ENCODE peak calls at places on chromosomes 3 and 15, in nine cellular contexts. I is choroid plexus epithelial cell; U is cardiac muscle cell; Q is cardiac fibroblast; K is endodermal cell; L is CD4-positive, alpha-beta T cell; F is psoas muscle; N is body of pancreas; E is tibial artery. Y is an unnamed sample.

GRCh38 chr3:146625117-146625775 is 20.1 kb upstream of the PLSCR5 start:
- DNase-seq in I (peak), U (peak), Q (peak), K (no peak), L (no peak), F (no peak), N (no peak), E (no peak), Y (no peak)

GRCh38 chr3:148459931-148460513 is 237.7 kb upstream of the AGTR1 start:
- DNase-seq in I (peak), U (peak), Q (peak), K (no peak), L (no peak), F (no peak), N (no peak), E (no peak), Y (no peak)

GRCh38 chr15:68546318-68546717 is 32.5 kb upstream of the CORO2B start:
- DNase-seq in I (no peak), U (no peak), Q (no peak), K (peak), L (no peak), F (no peak), N (no peak), E (no peak), Y (no peak)

GRCh38 chr3:20401253-20401652 is 215.2 kb upstream of the SGO1 start:
- DNase-seq in I (peak), U (peak), Q (peak), K (no peak), L (no peak), F (no peak), N (no peak), E (no peak), Y (no peak)

GRCh38 chr3:3154879-3155610 is 24.4 kb downstream of the CRBN start:
- DNase-seq in I (no peak), U (no peak), Q (no peak), K (no peak), L (no peak), F (no peak), N (no peak), E (no peak), Y (no peak)

GRCh38 chr15:77034620-77035467 is 36.1 kb downstream of the TSPAN3 start:
- DNase-seq in I (peak), U (no peak), Q (no peak), K (peak), L (peak), F (peak), N (peak), E (peak), Y (peak)

GRCh38 chr3:114120211-114120610 is 58.6 kb downstream of the DRD3 start:
- DNase-seq in I (no peak), U (no peak), Q (no peak), K (no peak), L (no peak), F (no peak), N (no peak), E (no peak), Y (no peak)

GRCh38 chr3:187841552-187841951 is 96.3 kb upstream of the BCL6 start:
- DNase-seq in I (no peak), U (peak), Q (no peak), K (no peak), L (no peak), F (no peak), N (no peak), E (no peak), Y (no peak)

GRCh38 chr15:37134699-37135131 is 34.4 kb upstream of the MEIS2 start:
- DNase-seq in I (peak), U (peak), Q (peak), K (no peak), L (no peak), F (no peak), N (peak), E (no peak), Y (no peak)

GRCh38 chr3:11535207-11535960 is 108.3 kb downstream of the VGLL4 start:
- DNase-seq in I (no peak), U (no peak), Q (no peak), K (peak), L (no peak), F (no peak), N (no peak), E (no peak), Y (no peak)

GRCh38 chr3:53503185-53503584 is 8.8 kb downstream of the CACNA1D start:
- DNase-seq in I (no peak), U (no peak), Q (no peak), K (no peak), L (no peak), F (no peak), N (no peak), E (no peak), Y (no peak)

GRCh38 chr3:15205482-15205933 is 538 bp upstream of the CAPN7 start:
- DNase-seq in I (no peak), U (no peak), Q (no peak), K (no peak), L (no peak), F (no peak), N (no peak), E (no peak), Y (no peak)

GRCh38 chr15:74962671-74963070 is 6.1 kb upstream of the RPP25 start:
- DNase-seq in I (no peak), U (no peak), Q (no peak), K (no peak), L (no peak), F (no peak), N (no peak), E (no peak), Y (no peak)

GRCh38 chr15:93706881-93707280 is 524.5 kb upstream of the MCTP2 start:
- DNase-seq in I (no peak), U (no peak), Q (no peak), K (no peak), L (no peak), F (no peak), N (no peak), E (no peak), Y (no peak)

GRCh38 chr3:130093741-130094391 is 12.2 kb downstream of the ALG1L2 start:
- DNase-seq in I (no peak), U (no peak), Q (no peak), K (peak), L (no peak), F (no peak), N (no peak), E (no peak), Y (no peak)

GRCh38 chr3:115615001-115615447 is 8.3 kb upstream of the GAP43 start:
- DNase-seq in I (peak), U (peak), Q (peak), K (peak), L (no peak), F (no peak), N (no peak), E (no peak), Y (no peak)

GRCh38 chr15:86139828-86140227 is 60.2 kb downstream of the AGBL1 start:
- DNase-seq in I (no peak), U (no peak), Q (no peak), K (peak), L (peak), F (no peak), N (no peak), E (no peak), Y (peak)

GRCh38 chr15:25481208-25481862 is 42.5 kb upstream of the UBE3A start:
- DNase-seq in I (no peak), U (no peak), Q (no peak), K (peak), L (no peak), F (no peak), N (peak), E (no peak), Y (peak)

GRCh38 chr3:122021811-122022401 is at the start of gene ILDR1:
- DNase-seq in I (no peak), U (no peak), Q (no peak), K (peak), L (no peak), F (no peak), N (peak), E (no peak), Y (no peak)

GRCh38 chr15:38668433-38669159 is 104.0 kb upstream of the RASGRP1 start:
- DNase-seq in I (no peak), U (no peak), Q (no peak), K (peak), L (no peak), F (no peak), N (no peak), E (no peak), Y (no peak)

GRCh38 chr15:54884312-54884711 is 312.4 kb downstream of the RSL24D1 start:
- DNase-seq in I (no peak), U (no peak), Q (no peak), K (no peak), L (no peak), F (no peak), N (no peak), E (no peak), Y (no peak)

GRCh38 chr3:53708001-53708621 is 138.1 kb downstream of the CHDH start:
- DNase-seq in I (no peak), U (no peak), Q (no peak), K (peak), L (no peak), F (no peak), N (no peak), E (no peak), Y (no peak)

GRCh38 chr3:100603449-100603848 is 6.0 kb upstream of the ADGRG7 start:
- DNase-seq in I (peak), U (peak), Q (peak), K (peak), L (no peak), F (no peak), N (peak), E (no peak), Y (no peak)
- TF ChIP-seq CTCF in I (peak), U (peak), Q (peak), K (peak), L (no peak), F (peak), N (peak), E (no peak), Y (no peak)

DNA sequence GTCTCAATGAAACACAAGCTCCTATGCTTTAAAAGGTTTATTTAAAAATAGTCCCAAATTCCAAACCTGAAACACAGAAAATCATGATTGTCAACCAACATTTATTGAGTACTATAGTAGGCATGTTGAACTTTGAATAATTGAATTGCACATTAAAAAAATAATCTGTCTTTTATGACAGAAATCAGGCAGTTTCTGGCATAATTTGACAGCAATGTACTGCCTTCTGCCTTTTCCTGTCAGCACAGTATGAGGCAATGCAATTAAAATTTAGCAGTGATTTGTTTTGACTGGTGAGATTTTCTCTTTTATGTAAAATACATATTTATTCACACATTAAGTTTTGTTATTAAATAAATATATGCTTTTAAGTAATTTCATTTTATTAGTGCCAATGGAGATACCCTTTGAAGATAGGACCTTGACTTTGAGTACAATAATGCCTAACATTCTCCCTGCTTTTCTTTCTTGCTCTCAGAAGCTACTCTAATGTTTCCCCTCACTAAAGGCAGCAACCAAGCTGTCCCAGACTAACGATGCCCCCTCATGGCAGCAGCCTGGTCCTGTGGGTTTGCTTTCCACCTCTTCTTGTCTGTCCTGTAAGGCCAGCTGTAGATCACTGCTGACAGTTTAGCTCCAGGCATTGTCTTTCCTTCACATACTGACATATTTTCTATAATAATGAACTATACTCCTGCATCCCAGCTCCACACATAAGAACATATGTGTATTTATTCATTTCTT is 346.7 kb downstream of the IL20RB start:
- DNase-seq in I (no peak), U (no peak), Q (no peak), K (peak), L (no peak), F (no peak), N (no peak), E (no peak), Y (peak)
- TF ChIP-seq CTCF in I (no peak), U (no peak), Q (no peak), K (peak), L (no peak), F (no peak), N (no peak), E (no peak), Y (no peak)

DNA sequence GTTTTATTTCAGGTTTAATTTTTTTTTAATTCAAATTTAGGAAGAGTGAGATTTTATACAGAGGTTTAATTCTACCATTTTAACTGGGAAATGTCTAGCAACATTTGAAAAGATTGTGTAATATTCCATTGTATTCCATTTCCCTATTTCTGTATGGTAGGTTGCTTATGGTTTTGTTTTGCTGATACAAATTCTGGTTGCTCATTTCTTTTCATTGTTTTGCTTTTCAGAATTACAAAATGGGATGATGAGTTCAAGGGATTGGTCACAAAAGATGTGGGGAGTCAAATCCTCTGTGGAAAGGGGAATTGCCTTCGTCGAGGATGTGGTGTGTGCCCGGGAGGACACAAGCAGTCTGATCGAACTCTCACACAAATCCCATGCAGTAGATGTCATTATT is 18.3 kb downstream of the SLCO3A1 start:
- DNase-seq in I (no peak), U (no peak), Q (peak), K (no peak), L (no peak), F (no peak), N (no peak), E (no peak), Y (no peak)
- TF ChIP-seq CTCF in I (no peak), U (no peak), Q (no peak), K (no peak), L (no peak), F (no peak), N (no peak), E (no peak), Y (no peak)

DNA sequence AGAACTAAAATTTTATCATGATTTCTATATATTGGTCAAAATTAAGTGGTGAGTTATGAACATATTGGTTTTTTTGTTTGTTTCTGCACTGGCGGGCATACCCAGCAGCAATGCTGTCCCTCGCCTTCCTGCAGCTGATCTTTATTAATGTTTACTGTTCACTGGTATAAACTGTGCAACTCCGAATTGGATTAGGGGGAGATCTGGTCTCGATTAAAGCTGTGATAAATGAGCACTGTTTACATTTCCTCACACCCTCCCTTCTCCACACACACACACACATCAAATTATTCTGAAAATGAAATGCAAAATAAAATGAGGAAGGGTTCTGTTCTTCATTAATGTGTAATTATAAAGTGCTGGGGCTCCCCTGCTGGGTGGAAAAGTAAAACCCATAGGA is 48.5 kb upstream of the DAZL start:
- DNase-seq in I (no peak), U (no peak), Q (no peak), K (no peak), L (no peak), F (no peak), N (no peak), E (no peak), Y (no peak)
- TF ChIP-seq CTCF in I (no peak), U (no peak), Q (no peak), K (no peak), L (no peak), F (no peak), N (no peak), E (no peak), Y (no peak)

GRCh38 chr3:58217209-58217811 is 6.5 kb upstream of the DNASE1L3 start:
- DNase-seq in I (peak), U (peak), Q (peak), K (peak), L (peak), F (peak), N (peak), E (peak), Y (peak)

GRCh38 chr3:58216496-58217197 is 5.9 kb upstream of the DNASE1L3 start:
- DNase-seq in I (no peak), U (no peak), Q (no peak), K (no peak), L (no peak), F (no peak), N (no peak), E (no peak), Y (no peak)

GRCh38 chr3:58210761-58211477 is at the start of gene DNASE1L3:
- DNase-seq in I (peak), U (peak), Q (no peak), K (peak), L (no peak), F (no peak), N (no peak), E (no peak), Y (no peak)

GRCh38 chr3:58215317-58216025 is 4.7 kb upstream of the DNASE1L3 start:
- DNase-seq in I (no peak), U (no peak), Q (no peak), K (no peak), L (no peak), F (no peak), N (no peak), E (no peak), Y (no peak)

DNA sequence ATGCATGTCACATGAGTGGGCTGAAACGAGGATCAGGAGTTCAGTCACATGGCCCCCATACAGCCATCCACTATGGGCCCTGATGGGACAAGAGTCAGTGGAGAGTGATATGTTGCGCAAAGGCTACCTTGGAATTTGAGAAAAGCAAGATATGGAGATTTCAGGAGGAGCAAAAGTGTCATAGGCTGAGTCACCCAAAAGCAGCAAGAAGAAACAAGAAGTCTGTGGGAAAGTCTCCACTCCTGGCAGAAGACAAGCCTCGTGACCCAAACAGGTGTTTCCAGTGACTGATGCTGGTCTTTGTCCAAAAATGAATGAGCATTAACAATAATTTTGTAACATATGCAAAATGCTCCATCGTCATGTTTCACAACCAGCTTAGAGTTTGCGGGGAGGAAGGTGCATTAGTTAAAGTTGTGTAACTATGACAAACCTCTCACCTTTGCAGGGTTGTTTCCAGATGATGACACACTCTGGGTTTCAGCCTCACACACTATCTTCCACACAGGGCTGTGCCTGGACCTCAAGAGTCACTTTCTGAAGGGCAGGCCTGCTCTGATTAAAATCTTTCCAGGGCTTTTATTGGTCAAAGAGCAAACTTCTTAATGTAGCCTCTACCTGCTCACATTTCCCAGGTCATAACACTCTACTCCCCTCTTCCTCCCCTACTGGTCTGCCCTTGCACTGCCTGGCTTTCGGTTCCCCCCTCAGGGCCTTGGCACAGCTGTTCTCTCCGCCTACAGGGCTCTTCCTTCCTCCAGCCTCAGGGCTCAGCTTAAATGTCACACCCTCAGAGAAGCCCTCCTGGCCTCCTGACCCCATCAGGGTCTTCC is 3.9 kb upstream of the DNASE1L3 start:
- DNase-seq in I (peak), U (no peak), Q (peak), K (peak), L (no peak), F (no peak), N (no peak), E (no peak), Y (no peak)
- TF ChIP-seq CTCF in I (no peak), U (no peak), Q (no peak), K (peak), L (no peak), F (no peak), N (no peak), E (no peak), Y (no peak)

DNA sequence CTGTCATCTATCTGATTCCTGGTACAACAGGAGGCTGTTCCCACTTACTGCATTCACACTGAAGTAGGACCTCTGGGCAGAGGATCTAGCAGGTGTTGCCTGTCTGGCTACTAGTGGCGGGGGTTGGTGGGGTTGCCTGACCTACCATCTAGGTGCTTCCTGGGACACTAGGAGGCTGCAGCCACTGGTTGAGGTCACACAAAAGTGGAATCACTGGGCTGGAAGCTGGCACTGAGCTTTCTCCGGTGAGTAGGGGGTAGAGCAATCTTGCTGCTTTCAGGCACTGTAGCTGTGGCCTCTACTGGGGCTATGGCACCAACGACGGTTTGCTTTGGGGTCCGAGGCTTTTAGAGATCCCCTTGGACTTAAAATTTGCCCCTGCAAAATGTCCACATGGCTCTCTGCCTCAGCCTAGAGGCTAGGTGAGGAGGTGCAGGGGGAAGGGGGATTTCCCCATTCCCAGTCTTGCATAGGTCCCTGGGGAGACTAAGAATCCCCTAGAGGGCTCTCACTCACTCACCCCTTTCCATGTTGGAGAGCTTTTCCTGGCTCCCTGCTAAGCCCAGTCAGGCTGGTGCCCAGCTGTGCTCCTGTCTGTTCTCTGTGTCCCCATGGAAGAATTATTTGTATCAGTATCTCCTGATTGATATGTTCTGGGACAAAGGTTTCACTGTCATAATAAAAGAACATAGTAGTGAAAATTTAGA is 397.7 kb upstream of the EPHA6 start:
- DNase-seq in I (no peak), U (no peak), Q (no peak), K (no peak), L (no peak), F (no peak), N (no peak), E (no peak), Y (no peak)
- TF ChIP-seq CTCF in I (no peak), U (no peak), Q (no peak), K (no peak), L (no peak), F (no peak), N (no peak), E (no peak), Y (no peak)

GRCh38 chr3:183331518-183331917 is 78.5 kb downstream of the B3GNT5 start:
- DNase-seq in I (no peak), U (no peak), Q (no peak), K (no peak), L (no peak), F (no peak), N (no peak), E (no peak), Y (no peak)

GRCh38 chr3:183332487-183332886 is 79.4 kb downstream of the B3GNT5 start:
- DNase-seq in I (no peak), U (no peak), Q (no peak), K (no peak), L (no peak), F (no peak), N (no peak), E (no peak), Y (no peak)

GRCh38 chr3:183329543-183329942 is 76.5 kb downstream of the B3GNT5 start:
- DNase-seq in I (no peak), U (no peak), Q (no peak), K (no peak), L (no peak), F (no peak), N (no peak), E (no peak), Y (no peak)

GRCh38 chr3:183328823-183329222 is 75.8 kb downstream of the B3GNT5 start:
- DNase-seq in I (peak), U (peak), Q (peak), K (no peak), L (no peak), F (no peak), N (no peak), E (no peak), Y (no peak)

GRCh38 chr3:183330881-183331280 is 77.8 kb downstream of the B3GNT5 start:
- DNase-seq in I (no peak), U (no peak), Q (no peak), K (peak), L (no peak), F (no peak), N (no peak), E (no peak), Y (no peak)
- TF ChIP-seq CTCF in I (no peak), U (no peak), Q (no peak), K (no peak), L (no peak), F (no peak), N (no peak), E (no peak), Y (no peak)